ENCODE peak calls at places on chromosomes 16 and 17, in seven cellular contexts. F, M, U, E, A, R and Q are unnamed samples.

GRCh38 chr16:30786115-30786935 is 680 bp downstream of the ZNF629 start:
- DNase-seq in R (peak; percentile 35), A (no peak), F (peak; percentile 28), E (peak; percentile 88), U (peak; percentile 71), M (peak; percentile 95), Q (no peak)

GRCh38 chr17:73196500-73196899 is 3.6 kb downstream of the COG1 start:
- DNase-seq in E (peak; percentile 57), A (no peak), U (peak; percentile 68), F (no peak), R (no peak), M (no peak), Q (peak; percentile 85)

GRCh38 chr17:66673668-66674276 is 161.1 kb upstream of the CACNG5 start:
- DNase-seq in M (peak; percentile 87), F (peak; percentile 92), R (peak; percentile 24), E (peak; percentile 78), A (peak; percentile 69), U (peak; percentile 78), Q (peak; percentile 66)

GRCh38 chr16:66934138-66934838 is at the start of gene CIAO2B:
- DNase-seq in U (peak; percentile 87), R (peak; percentile 89), M (peak; percentile 94), E (peak; percentile 94), F (peak; percentile 80), A (no peak), Q (peak; percentile 74)

GRCh38 chr16:83738926-83739503 is 68.8 kb upstream of the HSBP1 start:
- DNase-seq in A (no peak), M (no peak), R (no peak), U (no peak), F (no peak), E (peak; percentile 32), Q (no peak)

GRCh38 chr16:69818811-69819587 is 56.9 kb downstream of the WWP2 start:
- DNase-seq in A (no peak), F (no peak), M (no peak), U (peak; percentile 31), E (no peak), R (no peak), Q (no peak)

GRCh38 chr16:5722220-5722619 is 624.6 kb upstream of the EEF2KMT start:
- DNase-seq in R (no peak), A (no peak), M (no peak), F (no peak), E (no peak), U (no peak), Q (no peak)

GRCh38 chr17:27082775-27083154 is 211.1 kb upstream of the WSB1 start:
- DNase-seq in E (no peak), A (no peak), M (no peak), U (no peak), R (no peak), F (no peak), Q (no peak)

GRCh38 chr16:78183886-78184553 is 84.6 kb downstream of the WWOX start:
- DNase-seq in E (peak; percentile 36), A (no peak), R (no peak), F (no peak), U (no peak), M (peak; percentile 26), Q (no peak)

GRCh38 chr17:49815761-49816281 is 27.3 kb downstream of the KAT7 start:
- DNase-seq in E (no peak), F (no peak), U (peak; percentile 79), A (no peak), R (no peak), M (peak; percentile 52), Q (peak; percentile 91)

GRCh38 chr16:88387941-88388627 is 5.3 kb downstream of the ZNF469 start:
- DNase-seq in R (no peak), M (peak; percentile 42), U (peak; percentile 22), A (peak; percentile 7), E (peak; percentile 43), F (peak; percentile 81), Q (no peak)

GRCh38 chr16:89096768-89097527 is 3.3 kb downstream of the ACSF3 start:
- DNase-seq in U (no peak), M (no peak), E (no peak), F (no peak), R (no peak), A (no peak), Q (no peak)

GRCh38 chr17:79070266-79070880 is 4.3 kb upstream of the ENGASE start:
- DNase-seq in F (no peak), E (no peak), M (no peak), A (no peak), R (no peak), U (no peak), Q (no peak)
- H2AFZ ChIP-seq in F (no peak overlapping the region), E (no peak overlapping the region), M (no peak overlapping the region), A (no peak overlapping the region), R (no peak overlapping the region), U (no peak overlapping the region), Q (no peak overlapping the region)

GRCh38 chr17:12634789-12635414 is 30.8 kb upstream of the MYOCD start:
- DNase-seq in F (no peak), A (no peak), U (peak; percentile 40), M (no peak), E (no peak), R (no peak), Q (no peak)

GRCh38 chr17:12632785-12633184 is 32.9 kb upstream of the MYOCD start:
- DNase-seq in A (no peak), F (no peak), E (no peak), R (no peak), U (no peak), M (no peak), Q (no peak)

GRCh38 chr17:12627776-12628491 is 37.8 kb upstream of the MYOCD start:
- DNase-seq in F (no peak), E (peak; percentile 33), A (no peak), R (no peak), M (no peak), U (no peak), Q (no peak)

GRCh38 chr17:12627177-12627629 is 38.5 kb upstream of the MYOCD start:
- DNase-seq in F (peak; percentile 12), R (no peak), A (no peak), M (peak; percentile 77), E (peak; percentile 77), U (no peak), Q (no peak)

GRCh38 chr17:12631076-12631475 is 34.6 kb upstream of the MYOCD start:
- DNase-seq in M (peak; percentile 12), F (no peak), E (no peak), A (no peak), U (no peak), R (no peak), Q (no peak)
- H2AFZ ChIP-seq in M (no peak overlapping the region), F (no peak overlapping the region), E (no peak overlapping the region), A (no peak overlapping the region), U (no peak overlapping the region), R (no peak overlapping the region), Q (no peak overlapping the region)

GRCh38 chr17:65171753-65172152 is 34.6 kb downstream of the RGS9 start:
- DNase-seq in U (no peak), E (no peak), A (no peak), M (no peak), R (peak; percentile 79), F (no peak), Q (no peak)
- H2AFZ ChIP-seq in U (no peak overlapping the region), E (no peak overlapping the region), A (no peak overlapping the region), M (no peak overlapping the region), R (peak overlapping the region; percentile 63), F (no peak overlapping the region), Q (no peak overlapping the region)

GRCh38 chr17:80889897-80890550 is 101.6 kb upstream of the CHMP6 start:
- DNase-seq in F (no peak), R (no peak), M (no peak), U (no peak), E (no peak), A (no peak), Q (no peak)

GRCh38 chr17:80890551-80890930 is 101.1 kb upstream of the CHMP6 start:
- DNase-seq in U (no peak), E (no peak), R (no peak), M (no peak), F (no peak), A (no peak), Q (no peak)

GRCh38 chr17:80892900-80893603 is 98.6 kb upstream of the CHMP6 start:
- DNase-seq in E (no peak), F (peak; percentile 96), A (peak; percentile 97), U (no peak), M (peak; percentile 75), R (no peak), Q (no peak)

GRCh38 chr17:80892019-80892855 is 99.4 kb upstream of the CHMP6 start:
- DNase-seq in M (peak; percentile 99), R (no peak), F (peak; percentile 98), A (peak; percentile 88), E (peak; percentile 68), U (no peak), Q (no peak)

DNA sequence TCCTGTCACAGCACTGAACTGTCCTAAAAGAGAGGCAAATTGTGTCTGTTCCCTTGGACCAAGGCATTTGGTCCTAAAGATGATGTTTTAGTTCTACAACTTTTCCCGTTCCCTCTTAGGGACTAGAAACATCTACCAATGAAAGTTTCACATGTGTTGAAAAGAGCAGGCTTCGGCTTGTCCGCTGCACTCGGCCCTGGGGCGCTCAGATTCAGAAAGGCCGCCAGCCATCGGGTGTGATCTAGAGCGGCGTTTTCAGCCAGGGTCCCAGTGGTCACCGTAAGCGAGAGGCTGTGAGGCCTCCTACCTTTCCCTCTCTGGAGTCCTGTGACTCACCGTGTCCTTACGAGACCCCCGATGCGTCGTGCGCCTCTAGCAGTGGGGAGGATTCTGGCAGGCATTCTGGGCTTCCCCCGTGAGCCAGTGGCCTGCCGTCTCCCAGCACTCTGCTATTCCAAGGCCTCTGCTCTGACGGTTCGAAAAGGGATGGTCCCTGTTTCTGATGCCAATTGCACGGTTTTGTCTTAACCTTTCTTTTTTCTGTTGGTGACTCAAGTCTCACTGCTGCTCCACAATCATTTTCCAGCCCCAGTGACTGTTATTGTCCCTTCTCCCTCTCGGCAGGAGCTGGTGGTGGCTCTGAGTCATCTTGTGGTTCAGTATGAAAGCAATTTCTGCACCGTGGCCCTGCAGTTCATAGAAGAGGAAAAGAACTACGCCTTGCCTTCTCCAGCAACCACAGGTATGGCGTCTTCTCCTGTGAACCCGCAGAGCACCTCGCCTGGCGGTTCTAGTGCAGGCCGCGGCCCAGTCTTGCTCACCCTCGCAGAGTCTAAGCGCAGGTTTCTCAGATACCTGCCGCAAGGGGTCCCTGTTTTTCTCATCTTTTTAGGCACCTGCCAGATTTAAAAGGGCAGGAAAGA is 100.3 kb upstream of the CHMP6 start:
- DNase-seq in U (no peak), R (peak; percentile 32), A (peak; percentile 86), F (peak; percentile 94), M (peak; percentile 95), E (peak; percentile 26), Q (no peak)
- H2AFZ ChIP-seq in U (no peak overlapping the region), R (no peak overlapping the region), A (peak overlapping the region; percentile 49), F (no peak overlapping the region), M (peak overlapping the region; percentile 25), E (no peak overlapping the region), Q (no peak overlapping the region)

GRCh38 chr16:81427245-81427644 is 17.4 kb upstream of the CMIP start:
- DNase-seq in M (no peak), E (no peak), F (no peak), R (no peak), A (no peak), U (no peak), Q (no peak)
- H2AFZ ChIP-seq in M (no peak overlapping the region), E (no peak overlapping the region), F (no peak overlapping the region), R (peak overlapping the region; percentile 7), A (no peak overlapping the region), U (no peak overlapping the region), Q (no peak overlapping the region)